ENCODE peak calls at places on chromosomes 12 and 14, in seven cellular contexts. One of them, this sample, is unnamed.

GRCh38 chr12:103495158-103495782 is 498 bp downstream of the C12orf42 start:
- DNase-seq in HepG2: no peak
- DNase-seq in activated CD4-positive, alpha-beta T cell treated with anti-CD3 and anti-CD28 coated beads, Interleukin-2, amount 50 U/mL, for 24 hours: no peak
- DNase-seq in activated T-helper 9 cell treated with anti-CD3 and anti-CD28 coated beads, Interleukin-2, amount 50 U/mL, for 16 hours: peak; percentile 24
- DNase-seq in stomach: peak; percentile 31
- DNase-seq in GM04503: no peak
- DNase-seq in testis: peak; percentile 69
- DNase-seq in this sample: peak; percentile 28

GRCh38 chr14:104320611-104321086 is 182.3 kb downstream of the KIF26A start:
- DNase-seq in activated CD4-positive, alpha-beta T cell treated with anti-CD3 and anti-CD28 coated beads, Interleukin-2, amount 50 U/mL, for 24 hours: no peak
- DNase-seq in testis: no peak
- DNase-seq in stomach: peak; percentile 18
- DNase-seq in HepG2: no peak
- DNase-seq in GM04503: no peak
- DNase-seq in activated T-helper 9 cell treated with anti-CD3 and anti-CD28 coated beads, Interleukin-2, amount 50 U/mL, for 16 hours: no peak
- DNase-seq in this sample: no peak

GRCh38 chr14:75909630-75910029 is 72.2 kb downstream of the TGFB3 start:
- DNase-seq in activated CD4-positive, alpha-beta T cell treated with anti-CD3 and anti-CD28 coated beads, Interleukin-2, amount 50 U/mL, for 24 hours: no peak
- DNase-seq in GM04503: no peak
- DNase-seq in activated T-helper 9 cell treated with anti-CD3 and anti-CD28 coated beads, Interleukin-2, amount 50 U/mL, for 16 hours: no peak
- DNase-seq in HepG2: no peak
- DNase-seq in testis: no peak
- DNase-seq in stomach: no peak
- DNase-seq in this sample: no peak

GRCh38 chr14:105864116-105864515 is 337.7 kb downstream of the TMEM121 start:
- DNase-seq in activated T-helper 9 cell treated with anti-CD3 and anti-CD28 coated beads, Interleukin-2, amount 50 U/mL, for 16 hours: no peak
- DNase-seq in HepG2: no peak
- DNase-seq in GM04503: no peak
- DNase-seq in activated CD4-positive, alpha-beta T cell treated with anti-CD3 and anti-CD28 coated beads, Interleukin-2, amount 50 U/mL, for 24 hours: no peak
- DNase-seq in stomach: no peak
- DNase-seq in testis: peak; percentile 7
- DNase-seq in this sample: no peak

GRCh38 chr14:103078420-103078749 is 5.6 kb upstream of the LBHD2 start:
- DNase-seq in activated CD4-positive, alpha-beta T cell treated with anti-CD3 and anti-CD28 coated beads, Interleukin-2, amount 50 U/mL, for 24 hours: peak; percentile 69
- DNase-seq in GM04503: no peak
- DNase-seq in stomach: peak; percentile 90
- DNase-seq in testis: peak; percentile 90
- DNase-seq in activated T-helper 9 cell treated with anti-CD3 and anti-CD28 coated beads, Interleukin-2, amount 50 U/mL, for 16 hours: peak; percentile 59
- DNase-seq in HepG2: peak; percentile 73
- DNase-seq in this sample: peak; percentile 84

GRCh38 chr12:69639400-69640016 is 28.8 kb upstream of the LRRC10 start:
- DNase-seq in activated T-helper 9 cell treated with anti-CD3 and anti-CD28 coated beads, Interleukin-2, amount 50 U/mL, for 16 hours: peak; percentile 38
- DNase-seq in testis: peak; percentile 76
- DNase-seq in activated CD4-positive, alpha-beta T cell treated with anti-CD3 and anti-CD28 coated beads, Interleukin-2, amount 50 U/mL, for 24 hours: peak; percentile 49
- DNase-seq in GM04503: peak; percentile 12
- DNase-seq in stomach: peak; percentile 67
- DNase-seq in HepG2: peak; percentile 52
- DNase-seq in this sample: peak; percentile 66

GRCh38 chr12:31011746-31012567 is 61.7 kb upstream of the DDX11 start:
- DNase-seq in testis: no peak
- DNase-seq in HepG2: no peak
- DNase-seq in GM04503: no peak
- DNase-seq in stomach: no peak
- DNase-seq in activated T-helper 9 cell treated with anti-CD3 and anti-CD28 coated beads, Interleukin-2, amount 50 U/mL, for 16 hours: no peak
- DNase-seq in activated CD4-positive, alpha-beta T cell treated with anti-CD3 and anti-CD28 coated beads, Interleukin-2, amount 50 U/mL, for 24 hours: no peak
- DNase-seq in this sample: no peak

GRCh38 chr12:118120579-118121363 is 15.2 kb upstream of the PEBP1 start:
- DNase-seq in GM04503: no peak
- DNase-seq in stomach: peak; percentile 84
- DNase-seq in testis: peak; percentile 90
- DNase-seq in HepG2: peak; percentile 91
- DNase-seq in activated T-helper 9 cell treated with anti-CD3 and anti-CD28 coated beads, Interleukin-2, amount 50 U/mL, for 16 hours: peak; percentile 46
- DNase-seq in activated CD4-positive, alpha-beta T cell treated with anti-CD3 and anti-CD28 coated beads, Interleukin-2, amount 50 U/mL, for 24 hours: peak; percentile 37
- DNase-seq in this sample: peak; percentile 88

GRCh38 chr12:96431067-96431466 is 30.8 kb upstream of the CDK17 start:
- DNase-seq in HepG2: no peak
- DNase-seq in testis: no peak
- DNase-seq in GM04503: no peak
- DNase-seq in activated CD4-positive, alpha-beta T cell treated with anti-CD3 and anti-CD28 coated beads, Interleukin-2, amount 50 U/mL, for 24 hours: no peak
- DNase-seq in activated T-helper 9 cell treated with anti-CD3 and anti-CD28 coated beads, Interleukin-2, amount 50 U/mL, for 16 hours: no peak
- DNase-seq in stomach: no peak
- DNase-seq in this sample: no peak

GRCh38 chr14:102389261-102389660 is 26.5 kb downstream of the TECPR2 start:
- DNase-seq in testis: no peak
- DNase-seq in activated T-helper 9 cell treated with anti-CD3 and anti-CD28 coated beads, Interleukin-2, amount 50 U/mL, for 16 hours: no peak
- DNase-seq in activated CD4-positive, alpha-beta T cell treated with anti-CD3 and anti-CD28 coated beads, Interleukin-2, amount 50 U/mL, for 24 hours: no peak
- DNase-seq in stomach: no peak
- DNase-seq in GM04503: no peak
- DNase-seq in HepG2: no peak
- DNase-seq in this sample: no peak

GRCh38 chr12:14845350-14845750 is 2.0 kb upstream of the ART4 start:
- DNase-seq in activated CD4-positive, alpha-beta T cell treated with anti-CD3 and anti-CD28 coated beads, Interleukin-2, amount 50 U/mL, for 24 hours: peak; percentile 40
- DNase-seq in HepG2: peak; percentile 56
- DNase-seq in GM04503: no peak
- DNase-seq in stomach: peak; percentile 50
- DNase-seq in activated T-helper 9 cell treated with anti-CD3 and anti-CD28 coated beads, Interleukin-2, amount 50 U/mL, for 16 hours: no peak
- DNase-seq in testis: peak; percentile 63
- DNase-seq in this sample: peak; percentile 68

GRCh38 chr12:128009108-128009507 is 257.9 kb upstream of the TMEM132C start:
- DNase-seq in stomach: no peak
- DNase-seq in activated T-helper 9 cell treated with anti-CD3 and anti-CD28 coated beads, Interleukin-2, amount 50 U/mL, for 16 hours: no peak
- DNase-seq in HepG2: no peak
- DNase-seq in testis: no peak
- DNase-seq in activated CD4-positive, alpha-beta T cell treated with anti-CD3 and anti-CD28 coated beads, Interleukin-2, amount 50 U/mL, for 24 hours: no peak
- DNase-seq in GM04503: no peak
- DNase-seq in this sample: no peak

GRCh38 chr14:68814376-68815287 is 21.8 kb upstream of the ZFP36L1 start:
- DNase-seq in activated CD4-positive, alpha-beta T cell treated with anti-CD3 and anti-CD28 coated beads, Interleukin-2, amount 50 U/mL, for 24 hours: no peak
- DNase-seq in stomach: no peak
- DNase-seq in testis: peak; percentile 54
- DNase-seq in HepG2: peak; percentile 74
- DNase-seq in GM04503: no peak
- DNase-seq in activated T-helper 9 cell treated with anti-CD3 and anti-CD28 coated beads, Interleukin-2, amount 50 U/mL, for 16 hours: no peak
- DNase-seq in this sample: no peak

GRCh38 chr12:28568709-28569108 is 378.5 kb downstream of the CCDC91 start:
- DNase-seq in activated CD4-positive, alpha-beta T cell treated with anti-CD3 and anti-CD28 coated beads, Interleukin-2, amount 50 U/mL, for 24 hours: no peak
- DNase-seq in testis: no peak
- DNase-seq in HepG2: no peak
- DNase-seq in activated T-helper 9 cell treated with anti-CD3 and anti-CD28 coated beads, Interleukin-2, amount 50 U/mL, for 16 hours: no peak
- DNase-seq in stomach: no peak
- DNase-seq in GM04503: no peak
- DNase-seq in this sample: no peak

GRCh38 chr14:51185754-51186153 is 54.3 kb upstream of the TMX1 start:
- DNase-seq in HepG2: no peak
- DNase-seq in stomach: no peak
- DNase-seq in activated T-helper 9 cell treated with anti-CD3 and anti-CD28 coated beads, Interleukin-2, amount 50 U/mL, for 16 hours: no peak
- DNase-seq in activated CD4-positive, alpha-beta T cell treated with anti-CD3 and anti-CD28 coated beads, Interleukin-2, amount 50 U/mL, for 24 hours: no peak
- DNase-seq in GM04503: no peak
- DNase-seq in testis: no peak
- DNase-seq in this sample: no peak

GRCh38 chr14:22837059-22837749 is 819 bp downstream of the MMP14 start:
- DNase-seq in testis: peak; percentile 64
- DNase-seq in activated CD4-positive, alpha-beta T cell treated with anti-CD3 and anti-CD28 coated beads, Interleukin-2, amount 50 U/mL, for 24 hours: no peak
- DNase-seq in HepG2: peak; percentile 68
- DNase-seq in activated T-helper 9 cell treated with anti-CD3 and anti-CD28 coated beads, Interleukin-2, amount 50 U/mL, for 16 hours: no peak
- DNase-seq in GM04503: no peak
- DNase-seq in stomach: peak; percentile 71
- DNase-seq in this sample: peak; percentile 65

GRCh38 chr12:80837342-80837978 is 100.3 kb downstream of the LIN7A start:
- DNase-seq in GM04503: no peak
- DNase-seq in HepG2: peak; percentile 61
- DNase-seq in activated T-helper 9 cell treated with anti-CD3 and anti-CD28 coated beads, Interleukin-2, amount 50 U/mL, for 16 hours: no peak
- DNase-seq in activated CD4-positive, alpha-beta T cell treated with anti-CD3 and anti-CD28 coated beads, Interleukin-2, amount 50 U/mL, for 24 hours: no peak
- DNase-seq in stomach: no peak
- DNase-seq in testis: peak; percentile 43
- DNase-seq in this sample: no peak

GRCh38 chr14:101040538-101041442 is 137.3 kb upstream of the RTL1 start:
- DNase-seq in GM04503: no peak
- DNase-seq in stomach: no peak
- DNase-seq in activated T-helper 9 cell treated with anti-CD3 and anti-CD28 coated beads, Interleukin-2, amount 50 U/mL, for 16 hours: no peak
- DNase-seq in HepG2: peak; percentile 86
- DNase-seq in activated CD4-positive, alpha-beta T cell treated with anti-CD3 and anti-CD28 coated beads, Interleukin-2, amount 50 U/mL, for 24 hours: no peak
- DNase-seq in testis: no peak
- DNase-seq in this sample: no peak

GRCh38 chr12:57770734-57771133 is 1.2 kb downstream of the METTL1 start:
- DNase-seq in GM04503: no peak
- DNase-seq in stomach: no peak
- DNase-seq in testis: no peak
- DNase-seq in HepG2: no peak
- DNase-seq in activated T-helper 9 cell treated with anti-CD3 and anti-CD28 coated beads, Interleukin-2, amount 50 U/mL, for 16 hours: no peak
- DNase-seq in activated CD4-positive, alpha-beta T cell treated with anti-CD3 and anti-CD28 coated beads, Interleukin-2, amount 50 U/mL, for 24 hours: no peak
- DNase-seq in this sample: no peak

GRCh38 chr14:67710209-67710608 is 8.5 kb downstream of the RDH12 start:
- DNase-seq in activated CD4-positive, alpha-beta T cell treated with anti-CD3 and anti-CD28 coated beads, Interleukin-2, amount 50 U/mL, for 24 hours: no peak
- DNase-seq in activated T-helper 9 cell treated with anti-CD3 and anti-CD28 coated beads, Interleukin-2, amount 50 U/mL, for 16 hours: no peak
- DNase-seq in HepG2: no peak
- DNase-seq in testis: no peak
- DNase-seq in stomach: no peak
- DNase-seq in GM04503: no peak
- DNase-seq in this sample: no peak

GRCh38 chr12:123118397-123118945 is 32.4 kb downstream of the PITPNM2 start:
- DNase-seq in GM04503: no peak
- DNase-seq in activated CD4-positive, alpha-beta T cell treated with anti-CD3 and anti-CD28 coated beads, Interleukin-2, amount 50 U/mL, for 24 hours: no peak
- DNase-seq in HepG2: no peak
- DNase-seq in activated T-helper 9 cell treated with anti-CD3 and anti-CD28 coated beads, Interleukin-2, amount 50 U/mL, for 16 hours: no peak
- DNase-seq in stomach: no peak
- DNase-seq in testis: no peak
- DNase-seq in this sample: no peak

GRCh38 chr14:61671086-61671485 is 24.2 kb upstream of the HIF1A start:
- DNase-seq in activated CD4-positive, alpha-beta T cell treated with anti-CD3 and anti-CD28 coated beads, Interleukin-2, amount 50 U/mL, for 24 hours: peak; percentile 49
- DNase-seq in testis: no peak
- DNase-seq in HepG2: no peak
- DNase-seq in stomach: no peak
- DNase-seq in GM04503: no peak
- DNase-seq in activated T-helper 9 cell treated with anti-CD3 and anti-CD28 coated beads, Interleukin-2, amount 50 U/mL, for 16 hours: peak; percentile 11
- DNase-seq in this sample: no peak

GRCh38 chr12:132433641-132434395 is 56.1 kb upstream of the FBRSL1 start:
- DNase-seq in activated T-helper 9 cell treated with anti-CD3 and anti-CD28 coated beads, Interleukin-2, amount 50 U/mL, for 16 hours: no peak
- DNase-seq in GM04503: no peak
- DNase-seq in HepG2: no peak
- DNase-seq in activated CD4-positive, alpha-beta T cell treated with anti-CD3 and anti-CD28 coated beads, Interleukin-2, amount 50 U/mL, for 24 hours: no peak
- DNase-seq in testis: no peak
- DNase-seq in stomach: peak; percentile 66
- DNase-seq in this sample: no peak

GRCh38 chr12:92144045-92144630 is 1.5 kb downstream of the BTG1 start:
- DNase-seq in HepG2: peak; percentile 81
- DNase-seq in activated CD4-positive, alpha-beta T cell treated with anti-CD3 and anti-CD28 coated beads, Interleukin-2, amount 50 U/mL, for 24 hours: peak; percentile 64
- DNase-seq in stomach: peak; percentile 67
- DNase-seq in testis: peak; percentile 85
- DNase-seq in GM04503: peak; percentile 89
- DNase-seq in activated T-helper 9 cell treated with anti-CD3 and anti-CD28 coated beads, Interleukin-2, amount 50 U/mL, for 16 hours: peak; percentile 46
- DNase-seq in this sample: peak; percentile 84

GRCh38 chr12:43103866-43104265 is 448.1 kb downstream of the ADAMTS20 start:
- DNase-seq in stomach: no peak
- DNase-seq in testis: no peak
- DNase-seq in HepG2: no peak
- DNase-seq in activated T-helper 9 cell treated with anti-CD3 and anti-CD28 coated beads, Interleukin-2, amount 50 U/mL, for 16 hours: no peak
- DNase-seq in GM04503: no peak
- DNase-seq in activated CD4-positive, alpha-beta T cell treated with anti-CD3 and anti-CD28 coated beads, Interleukin-2, amount 50 U/mL, for 24 hours: no peak
- DNase-seq in this sample: no peak

GRCh38 chr12:20097561-20097960 is 270.8 kb upstream of the PDE3A start:
- DNase-seq in activated CD4-positive, alpha-beta T cell treated with anti-CD3 and anti-CD28 coated beads, Interleukin-2, amount 50 U/mL, for 24 hours: no peak
- DNase-seq in GM04503: no peak
- DNase-seq in testis: no peak
- DNase-seq in HepG2: no peak
- DNase-seq in stomach: no peak
- DNase-seq in activated T-helper 9 cell treated with anti-CD3 and anti-CD28 coated beads, Interleukin-2, amount 50 U/mL, for 16 hours: no peak
- DNase-seq in this sample: no peak

GRCh38 chr12:27525373-27525772 is 1.4 kb downstream of the PPFIBP1 start:
- DNase-seq in testis: peak; percentile 16
- DNase-seq in HepG2: no peak
- DNase-seq in activated CD4-positive, alpha-beta T cell treated with anti-CD3 and anti-CD28 coated beads, Interleukin-2, amount 50 U/mL, for 24 hours: no peak
- DNase-seq in GM04503: no peak
- DNase-seq in activated T-helper 9 cell treated with anti-CD3 and anti-CD28 coated beads, Interleukin-2, amount 50 U/mL, for 16 hours: no peak
- DNase-seq in stomach: no peak
- DNase-seq in this sample: peak; percentile 31

GRCh38 chr12:114835031-114835430 is 151.1 kb upstream of the TBX3 start:
- DNase-seq in activated T-helper 9 cell treated with anti-CD3 and anti-CD28 coated beads, Interleukin-2, amount 50 U/mL, for 16 hours: no peak
- DNase-seq in testis: no peak
- DNase-seq in HepG2: no peak
- DNase-seq in stomach: no peak
- DNase-seq in activated CD4-positive, alpha-beta T cell treated with anti-CD3 and anti-CD28 coated beads, Interleukin-2, amount 50 U/mL, for 24 hours: no peak
- DNase-seq in GM04503: peak; percentile 57
- DNase-seq in this sample: no peak

GRCh38 chr14:105427893-105428485 is 8.4 kb downstream of the MTA1 start:
- DNase-seq in testis: no peak
- DNase-seq in activated CD4-positive, alpha-beta T cell treated with anti-CD3 and anti-CD28 coated beads, Interleukin-2, amount 50 U/mL, for 24 hours: no peak
- DNase-seq in stomach: no peak
- DNase-seq in activated T-helper 9 cell treated with anti-CD3 and anti-CD28 coated beads, Interleukin-2, amount 50 U/mL, for 16 hours: no peak
- DNase-seq in GM04503: no peak
- DNase-seq in HepG2: no peak
- DNase-seq in this sample: no peak

GRCh38 chr14:51604078-51604477 is 47.6 kb upstream of the FRMD6 start:
- DNase-seq in activated T-helper 9 cell treated with anti-CD3 and anti-CD28 coated beads, Interleukin-2, amount 50 U/mL, for 16 hours: no peak
- DNase-seq in GM04503: peak; percentile 97
- DNase-seq in testis: no peak
- DNase-seq in stomach: no peak
- DNase-seq in activated CD4-positive, alpha-beta T cell treated with anti-CD3 and anti-CD28 coated beads, Interleukin-2, amount 50 U/mL, for 24 hours: no peak
- DNase-seq in HepG2: no peak
- DNase-seq in this sample: no peak

GRCh38 chr12:108570743-108571603 is 8.6 kb downstream of the ISCU start:
- DNase-seq in activated CD4-positive, alpha-beta T cell treated with anti-CD3 and anti-CD28 coated beads, Interleukin-2, amount 50 U/mL, for 24 hours: no peak
- DNase-seq in HepG2: peak; percentile 12
- DNase-seq in GM04503: no peak
- DNase-seq in stomach: no peak
- DNase-seq in testis: peak; percentile 12
- DNase-seq in activated T-helper 9 cell treated with anti-CD3 and anti-CD28 coated beads, Interleukin-2, amount 50 U/mL, for 16 hours: no peak
- DNase-seq in this sample: peak; percentile 16

GRCh38 chr12:15278816-15279658 is 43.3 kb upstream of the PTPRO start:
- DNase-seq in activated T-helper 9 cell treated with anti-CD3 and anti-CD28 coated beads, Interleukin-2, amount 50 U/mL, for 16 hours: no peak
- DNase-seq in testis: peak; percentile 32
- DNase-seq in activated CD4-positive, alpha-beta T cell treated with anti-CD3 and anti-CD28 coated beads, Interleukin-2, amount 50 U/mL, for 24 hours: no peak
- DNase-seq in stomach: peak; percentile 94
- DNase-seq in GM04503: peak; percentile 60
- DNase-seq in HepG2: no peak
- DNase-seq in this sample: peak; percentile 33

GRCh38 chr12:69070319-69071090 is 137.5 kb upstream of the CPM start:
- DNase-seq in GM04503: no peak
- DNase-seq in stomach: peak; percentile 78
- DNase-seq in activated T-helper 9 cell treated with anti-CD3 and anti-CD28 coated beads, Interleukin-2, amount 50 U/mL, for 16 hours: peak; percentile 19
- DNase-seq in HepG2: peak; percentile 56
- DNase-seq in activated CD4-positive, alpha-beta T cell treated with anti-CD3 and anti-CD28 coated beads, Interleukin-2, amount 50 U/mL, for 24 hours: peak; percentile 65
- DNase-seq in testis: peak; percentile 85
- DNase-seq in this sample: peak; percentile 83

GRCh38 chr12:1481326-1481725 is 113.1 kb downstream of the FBXL14 start:
- DNase-seq in testis: no peak
- DNase-seq in activated T-helper 9 cell treated with anti-CD3 and anti-CD28 coated beads, Interleukin-2, amount 50 U/mL, for 16 hours: no peak
- DNase-seq in stomach: no peak
- DNase-seq in GM04503: no peak
- DNase-seq in activated CD4-positive, alpha-beta T cell treated with anti-CD3 and anti-CD28 coated beads, Interleukin-2, amount 50 U/mL, for 24 hours: no peak
- DNase-seq in HepG2: no peak
- DNase-seq in this sample: no peak

GRCh38 chr14:73553845-73554244 is 4.9 kb downstream of the HEATR4 start:
- DNase-seq in activated T-helper 9 cell treated with anti-CD3 and anti-CD28 coated beads, Interleukin-2, amount 50 U/mL, for 16 hours: no peak
- DNase-seq in GM04503: no peak
- DNase-seq in activated CD4-positive, alpha-beta T cell treated with anti-CD3 and anti-CD28 coated beads, Interleukin-2, amount 50 U/mL, for 24 hours: no peak
- DNase-seq in testis: no peak
- DNase-seq in stomach: no peak
- DNase-seq in HepG2: no peak
- DNase-seq in this sample: no peak

GRCh38 chr12:94615284-94616216 is 34.8 kb downstream of the TMCC3 start:
- DNase-seq in HepG2: peak; percentile 35
- DNase-seq in activated CD4-positive, alpha-beta T cell treated with anti-CD3 and anti-CD28 coated beads, Interleukin-2, amount 50 U/mL, for 24 hours: no peak
- DNase-seq in GM04503: no peak
- DNase-seq in activated T-helper 9 cell treated with anti-CD3 and anti-CD28 coated beads, Interleukin-2, amount 50 U/mL, for 16 hours: no peak
- DNase-seq in stomach: peak; percentile 79
- DNase-seq in testis: peak; percentile 31
- DNase-seq in this sample: peak; percentile 76

GRCh38 chr12:111093428-111094142 is 173.2 kb upstream of the MYL2 start:
- DNase-seq in stomach: no peak
- DNase-seq in activated CD4-positive, alpha-beta T cell treated with anti-CD3 and anti-CD28 coated beads, Interleukin-2, amount 50 U/mL, for 24 hours: peak; percentile 28
- DNase-seq in GM04503: no peak
- DNase-seq in testis: no peak
- DNase-seq in activated T-helper 9 cell treated with anti-CD3 and anti-CD28 coated beads, Interleukin-2, amount 50 U/mL, for 16 hours: no peak
- DNase-seq in HepG2: no peak
- DNase-seq in this sample: no peak

GRCh38 chr12:75905975-75906374 is 125.6 kb downstream of the PHLDA1 start:
- DNase-seq in HepG2: no peak
- DNase-seq in stomach: no peak
- DNase-seq in GM04503: no peak
- DNase-seq in activated T-helper 9 cell treated with anti-CD3 and anti-CD28 coated beads, Interleukin-2, amount 50 U/mL, for 16 hours: no peak
- DNase-seq in activated CD4-positive, alpha-beta T cell treated with anti-CD3 and anti-CD28 coated beads, Interleukin-2, amount 50 U/mL, for 24 hours: no peak
- DNase-seq in testis: no peak
- DNase-seq in this sample: no peak

This sample was measured in colonic mucosa.